ENCODE peak calls at places on chromosomes 6 and 20, in five cellular contexts. X, O, Q, J and R are unnamed samples.

GRCh38 chr6:66948106-66948505 is 1241.1 kb upstream of the EYS start:
- DNase-seq in X (no peak), O (no peak), Q (no peak), J (no peak), R (no peak)

GRCh38 chr6:155121699-155122098 is 126.6 kb downstream of the TIAM2 start:
- DNase-seq in X (no peak), O (no peak), Q (no peak), J (no peak), R (no peak)

GRCh38 chr6:40912158-40912946 is 126.7 kb downstream of the UNC5CL start:
- DNase-seq in X (no peak), O (peak), Q (peak), J (peak), R (no peak)

GRCh38 chr20:63177785-63178444 is 38.0 kb downstream of the YTHDF1 start:
- DNase-seq in X (no peak), O (no peak), Q (no peak), J (no peak), R (no peak)

GRCh38 chr6:23841116-23841515 is 284.9 kb upstream of the NRSN1 start:
- DNase-seq in X (no peak), O (no peak), Q (no peak), J (no peak), R (no peak)

GRCh38 chr6:31721351-31722020 is at the start of gene LY6G6C:
- DNase-seq in X (no peak), O (no peak), Q (no peak), J (no peak), R (no peak)

GRCh38 chr6:77451466-77451865 is 11.8 kb downstream of the HTR1B start:
- DNase-seq in X (no peak), O (no peak), Q (no peak), J (no peak), R (no peak)

GRCh38 chr20:57709823-57710799 is at the start of gene PMEPA1:
- DNase-seq in X (peak), O (peak), Q (peak), J (peak), R (peak)

GRCh38 chr20:4234128-4234527 is 218.8 kb upstream of the RNF24 start:
- DNase-seq in X (peak), O (no peak), Q (no peak), J (no peak), R (no peak)

GRCh38 chr6:31882344-31882743 is 3.5 kb upstream of the SLC44A4 start:
- DNase-seq in X (no peak), O (no peak), Q (no peak), J (no peak), R (no peak)

GRCh38 chr20:22816016-22816415 is 219.1 kb upstream of the SSTR4 start:
- DNase-seq in X (no peak), O (no peak), Q (no peak), J (no peak), R (no peak)

GRCh38 chr20:22819134-22819533 is 216.0 kb upstream of the SSTR4 start:
- DNase-seq in X (no peak), O (no peak), Q (no peak), J (no peak), R (no peak)

GRCh38 chr20:22821826-22822225 is 213.3 kb upstream of the SSTR4 start:
- DNase-seq in X (no peak), O (no peak), Q (no peak), J (no peak), R (no peak)

GRCh38 chr20:22821081-22821480 is 214.0 kb upstream of the SSTR4 start:
- DNase-seq in X (no peak), O (no peak), Q (no peak), J (no peak), R (no peak)

DNA sequence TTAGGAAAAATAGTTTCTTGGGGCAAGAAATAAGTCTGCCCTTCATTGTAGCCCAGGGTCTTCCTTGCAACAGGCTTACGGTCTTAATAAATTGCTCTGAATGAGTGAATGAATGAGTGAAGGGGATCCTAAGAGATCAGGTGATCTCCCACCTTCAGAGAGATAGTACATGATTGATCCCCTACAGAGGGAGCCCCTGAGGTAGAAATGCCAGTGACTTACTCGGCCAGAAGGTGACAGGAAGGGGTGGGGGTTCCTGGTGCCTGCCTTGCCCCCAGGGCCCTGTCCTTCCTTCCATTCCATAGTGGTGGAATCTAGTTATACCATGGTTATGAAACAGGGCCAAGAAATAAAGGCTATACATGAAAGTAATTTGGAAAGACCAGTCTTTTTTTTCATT is 215.3 kb upstream of the SSTR4 start:
- DNase-seq in X (no peak), O (no peak), Q (no peak), J (no peak), R (no peak)
- TF ChIP-seq CTCF in X (no peak), O (no peak), Q (peak), J (no peak), R (no peak)

DNA sequence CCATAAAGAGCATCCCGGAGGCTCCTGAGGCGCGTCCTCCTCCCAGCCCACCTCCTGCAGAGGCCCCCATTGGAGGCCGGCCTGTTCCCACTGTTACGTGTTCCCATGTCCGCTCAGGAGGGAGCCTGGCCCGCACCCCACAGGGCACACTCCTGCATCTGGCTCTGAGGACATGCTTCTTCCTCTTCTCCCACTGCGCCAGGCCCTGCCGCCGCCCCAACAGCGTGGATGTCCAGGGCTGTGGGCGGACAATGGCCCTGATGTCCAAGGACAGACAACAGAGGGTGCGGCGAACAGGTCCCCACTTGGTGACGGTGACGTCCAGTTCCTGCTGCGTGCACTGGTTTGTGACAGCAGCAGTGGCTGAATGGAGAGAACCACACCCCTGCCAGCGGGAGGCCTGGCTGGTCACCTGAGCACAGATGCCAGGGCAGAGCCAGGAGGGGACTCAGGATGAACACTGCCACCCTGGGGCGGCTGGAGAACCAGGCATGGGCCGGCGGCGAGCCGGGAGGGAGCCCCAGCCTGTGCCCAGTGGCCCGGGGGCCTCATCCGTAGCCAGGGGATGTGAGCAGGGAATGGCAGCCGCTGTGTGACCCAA is 26.6 kb downstream of the FRMD1 start:
- DNase-seq in X (no peak), O (no peak), Q (no peak), J (no peak), R (no peak)
- TF ChIP-seq CTCF in X (no peak), O (no peak), Q (peak), J (no peak), R (no peak)

GRCh38 chr20:33914871-33915270 is 78.8 kb upstream of the RALY start:
- DNase-seq in X (peak), O (no peak), Q (peak), J (no peak), R (no peak)
- TF ChIP-seq CTCF in X (peak), O (no peak), Q (no peak), J (no peak), R (no peak)

GRCh38 chr20:23782366-23782983 is 31.7 kb upstream of the CST1 start:
- DNase-seq in X (peak), O (peak), Q (no peak), J (peak), R (no peak)
- TF ChIP-seq CTCF in X (peak), O (peak), Q (peak), J (peak), R (peak)

GRCh38 chr20:44651507-44652373 is at the start of gene ADA:
- DNase-seq in X (peak), O (peak), Q (peak), J (peak), R (no peak)
- TF ChIP-seq CTCF in X (peak), O (no peak), Q (no peak), J (no peak), R (no peak)

GRCh38 chr6:108114861-108115597 is 40.5 kb upstream of the OSTM1 start:
- DNase-seq in X (peak), O (peak), Q (no peak), J (no peak), R (no peak)
- TF ChIP-seq CTCF in X (peak), O (no peak), Q (no peak), J (no peak), R (no peak)

GRCh38 chr6:30612213-30612612 is 4.8 kb downstream of the PPP1R10 start:
- DNase-seq in X (no peak), O (no peak), Q (no peak), J (no peak), R (no peak)
- TF ChIP-seq CTCF in X (peak), O (no peak), Q (peak), J (no peak), R (no peak)

DNA sequence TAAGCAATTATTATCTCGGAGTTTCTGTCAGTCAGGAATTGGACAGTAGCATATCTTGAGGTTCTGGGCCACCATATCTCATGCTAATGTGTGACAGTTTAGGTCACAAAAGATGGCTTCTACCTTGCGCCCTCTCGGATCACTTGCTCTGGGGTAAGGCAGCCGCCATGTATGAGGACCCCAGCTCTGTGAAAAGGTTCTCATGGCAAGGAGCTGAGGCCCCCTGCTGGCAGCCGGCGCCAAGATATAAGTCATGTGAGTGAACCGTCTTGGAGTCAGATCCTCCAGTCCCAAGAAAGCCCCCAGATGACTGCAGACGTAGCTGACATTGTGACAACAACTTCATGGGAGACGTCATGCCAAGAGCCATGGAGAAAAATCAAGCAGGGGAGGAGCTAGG is 670.8 kb downstream of the KIF16B start:
- DNase-seq in X (peak), O (no peak), Q (no peak), J (no peak), R (no peak)
- TF ChIP-seq CTCF in X (peak), O (no peak), Q (peak), J (no peak), R (no peak)